ENCODE peak calls at places on chromosomes 16 and 17, in four cellular contexts. N is H1, P is HepG2, Z is K562. X is an unnamed sample.

GRCh38 chr16:30658731-30659506 is 688 bp downstream of the FBRS start:
- DNase-seq in N (peak), P (peak), Z (peak), X (no peak)

GRCh38 chr17:49994085-49995054 is 654 bp downstream of the DLX3 start:
- DNase-seq in Z (peak), P (no peak), N (peak), X (peak)

GRCh38 chr17:83173997-83174858 is 94.8 kb downstream of the METRNL start:
- DNase-seq in Z (no peak), N (peak), P (peak), X (no peak)

GRCh38 chr16:8859913-8860881 is 8.6 kb downstream of the CARHSP1 start:
- DNase-seq in N (no peak), Z (no peak), P (peak), X (peak)

GRCh38 chr17:70138309-70138865 is 30.9 kb upstream of the KCNJ2 start:
- DNase-seq in P (no peak), N (no peak), Z (no peak), X (no peak)

GRCh38 chr17:80358131-80358530 is 56.8 kb upstream of the ENDOV start:
- DNase-seq in N (no peak), Z (no peak), P (no peak), X (no peak)

GRCh38 chr17:7988750-7989178 is 13.7 kb upstream of the GUCY2D start:
- DNase-seq in P (peak), N (no peak), Z (peak), X (peak)

GRCh38 chr16:89095401-89095974 is 1.8 kb downstream of the ACSF3 start:
- DNase-seq in N (peak), Z (no peak), P (no peak), X (no peak)

GRCh38 chr16:66600484-66600883 is 4.0 kb upstream of the CMTM3 start:
- DNase-seq in P (no peak), N (no peak), Z (no peak), X (no peak)

GRCh38 chr16:50102046-50102756 is 36.4 kb downstream of the HEATR3 start:
- DNase-seq in Z (no peak), N (no peak), P (no peak), X (no peak)

GRCh38 chr17:72432143-72432604 is 311.4 kb downstream of the SOX9 start:
- DNase-seq in P (no peak), Z (no peak), N (no peak), X (no peak)

GRCh38 chr16:54952195-54952594 is 21.5 kb downstream of the IRX5 start:
- DNase-seq in Z (no peak), P (no peak), N (no peak), X (no peak)

GRCh38 chr17:82974136-82974952 is 105.1 kb upstream of the METRNL start:
- DNase-seq in N (no peak), P (no peak), Z (no peak), X (no peak)

GRCh38 chr16:64865037-64865696 is 256.7 kb downstream of the CDH11 start:
- DNase-seq in Z (no peak), N (no peak), P (no peak), X (no peak)

GRCh38 chr16:86517652-86518258 is 7.4 kb downstream of the FOXF1 start:
- DNase-seq in N (peak), Z (peak), P (peak), X (peak)

GRCh38 chr17:74427048-74427762 is 4.7 kb upstream of the GPRC5C start:
- DNase-seq in Z (no peak), P (peak), N (no peak), X (no peak)

GRCh38 chr17:50133028-50133768 is 3.2 kb upstream of the SAMD14 start:
- DNase-seq in P (peak), N (no peak), Z (no peak), X (no peak)

GRCh38 chr16:79195948-79196347 is 404.6 kb downstream of the MAF start:
- DNase-seq in P (no peak), Z (no peak), N (no peak), X (no peak)

GRCh38 chr17:5198472-5198871 is 6.8 kb upstream of the ZNF594 start:
- DNase-seq in N (no peak), Z (no peak), P (no peak), X (no peak)

GRCh38 chr17:70053241-70054234 is 21.5 kb upstream of the KCNJ16 start:
- DNase-seq in P (no peak), Z (no peak), N (no peak), X (peak)

GRCh38 chr17:73657473-73658116 is 13.3 kb upstream of the SDK2 start:
- DNase-seq in Z (peak), N (peak), P (peak), X (no peak)

GRCh38 chr16:4273858-4274291 is 1.1 kb upstream of the TFAP4 start:
- DNase-seq in P (peak), Z (no peak), N (peak), X (peak)

GRCh38 chr17:17420561-17421269 is 56.1 kb upstream of the MED9 start:
- DNase-seq in Z (peak), N (no peak), P (no peak), X (no peak)

GRCh38 chr16:85327731-85328664 is 215.7 kb upstream of the CIBAR2 start:
- DNase-seq in P (no peak), N (peak), Z (peak), X (peak)

GRCh38 chr17:43418441-43419374 is 19.9 kb downstream of the ARL4D start:
- DNase-seq in P (peak), N (no peak), Z (peak), X (no peak)

GRCh38 chr17:60602385-60602742 is 2.4 kb downstream of the PPM1D start:
- DNase-seq in N (peak), P (no peak), Z (no peak), X (no peak)

GRCh38 chr17:33949100-33949499 is 306.0 kb upstream of the CCL2 start:
- DNase-seq in N (peak), Z (peak), P (no peak), X (no peak)

GRCh38 chr17:48611681-48612455 is 1.1 kb upstream of the HOXB7 start:
- DNase-seq in Z (no peak), P (no peak), N (no peak), X (peak)
- TF ChIP-seq EZH2 in Z (no peak), P (no peak), N (peak), X (no peak)

DNA sequence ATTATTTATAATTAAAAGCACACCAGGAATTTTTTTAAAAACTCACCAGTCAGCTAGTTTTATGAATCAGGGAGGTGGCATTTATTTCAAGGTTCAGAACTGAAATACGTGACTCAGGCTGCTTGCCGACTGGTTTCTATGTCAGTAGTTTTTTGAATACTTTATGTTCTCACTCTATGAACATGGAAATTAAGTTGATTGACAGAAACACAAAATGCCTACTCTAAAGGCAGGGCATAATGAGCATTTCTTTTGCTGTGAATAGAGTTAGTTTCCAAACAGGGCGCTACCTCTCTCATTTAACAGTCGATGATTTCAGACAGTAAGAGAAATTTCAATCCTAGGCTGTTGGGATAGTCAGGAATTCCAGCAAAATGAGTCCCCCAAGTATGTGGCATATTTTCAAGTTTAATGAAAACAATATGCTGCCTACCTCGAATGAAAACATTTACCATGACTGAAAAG is 6.7 kb downstream of the HS3ST3B1 start:
- DNase-seq in P (peak), Z (no peak), N (no peak), X (no peak)
- H3K4me3 ChIP-seq in P (peak), Z (peak), N (no peak), X (no peak)

GRCh38 chr16:11671271-11671670 is 3.0 kb downstream of the SNN start:
- DNase-seq in N (no peak), Z (no peak), P (no peak), X (no peak)

GRCh38 chr16:11673091-11674000 is 5.1 kb downstream of the SNN start:
- DNase-seq in N (no peak), Z (no peak), P (no peak), X (no peak)

GRCh38 chr16:11671676-11672075 is 3.4 kb downstream of the SNN start:
- DNase-seq in P (no peak), Z (no peak), N (no peak), X (no peak)

GRCh38 chr16:11674001-11674817 is 6.0 kb downstream of the SNN start:
- DNase-seq in P (no peak), N (no peak), Z (no peak), X (no peak)

DNA sequence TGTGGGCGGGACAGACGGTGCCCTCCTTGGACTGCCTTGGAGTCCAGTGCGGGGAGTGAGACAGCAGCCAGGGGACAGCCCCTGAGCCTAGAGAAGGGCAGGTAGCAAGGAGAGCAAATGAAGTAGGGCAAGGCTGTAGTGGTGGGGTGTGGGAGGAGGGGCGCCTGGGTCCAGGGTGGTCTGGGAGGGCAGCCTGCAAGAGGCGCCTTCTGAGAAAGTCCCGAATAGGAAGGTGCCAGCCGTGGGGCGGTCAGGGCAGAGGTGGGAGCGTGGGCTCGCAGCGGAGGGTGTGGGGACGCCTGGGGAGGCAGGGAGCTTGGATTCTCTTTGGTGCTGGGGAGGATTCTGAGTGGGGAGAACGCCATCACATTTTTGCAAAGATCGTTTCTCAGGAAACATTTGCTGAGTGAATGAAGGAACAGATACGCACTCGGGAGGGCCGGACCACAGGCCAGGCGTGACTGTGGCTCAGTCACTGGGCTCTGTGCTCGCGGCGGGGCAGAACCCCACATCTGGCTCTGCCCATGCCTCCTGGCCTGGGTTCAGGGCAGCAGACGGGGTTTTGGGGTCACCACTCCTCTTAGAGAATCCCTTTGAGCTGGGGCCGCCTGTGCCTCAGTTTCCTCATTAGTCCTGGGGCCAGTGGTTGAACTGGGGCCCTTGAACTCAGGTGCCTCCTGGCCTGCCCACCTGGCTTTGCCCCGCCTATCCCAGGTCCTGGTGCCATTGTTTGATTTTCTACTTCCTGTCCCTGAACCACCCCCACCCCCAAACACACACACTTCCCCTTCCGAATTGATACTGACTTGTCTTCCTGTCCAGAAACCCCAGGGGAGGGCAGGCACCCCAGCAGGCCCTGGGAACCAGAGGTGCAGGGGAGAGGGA is 4.2 kb downstream of the SNN start:
- DNase-seq in P (no peak), Z (no peak), N (no peak), X (no peak)
- TF ChIP-seq JUN in P (no peak), Z (no peak), N (no peak), X (no peak)

GRCh38 chr16:56106527-56106926 is 84.8 kb upstream of the GNAO1 start:
- DNase-seq in N (no peak), P (no peak), Z (no peak), X (no peak)

GRCh38 chr16:56102159-56102798 is 89.0 kb upstream of the GNAO1 start:
- DNase-seq in N (no peak), Z (no peak), P (no peak), X (no peak)

DNA sequence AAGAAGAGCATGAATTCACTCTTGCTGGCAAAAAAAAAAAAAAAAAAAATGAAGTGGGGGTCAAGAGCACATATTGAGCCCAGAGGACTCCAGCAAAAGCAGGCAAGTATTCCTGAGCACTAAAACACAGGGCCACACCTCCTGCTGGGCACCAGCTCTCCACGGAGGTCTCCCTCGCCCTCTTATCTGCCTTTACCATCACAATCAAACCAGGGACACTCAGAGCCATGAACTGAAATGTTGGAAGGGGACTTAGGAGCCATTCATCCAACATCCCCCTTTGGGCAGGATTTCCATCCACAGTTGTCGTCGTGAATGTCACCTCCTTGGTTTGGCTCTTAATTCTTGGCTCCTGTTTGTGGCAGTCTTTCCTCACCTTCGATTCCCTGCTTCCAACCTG is 89.8 kb upstream of the GNAO1 start:
- DNase-seq in P (no peak), N (no peak), Z (no peak), X (no peak)
- TF ChIP-seq EZH2 in P (no peak), N (no peak), Z (no peak), X (no peak)

X was measured in endothelial cell of umbilical vein.